ENCODE peak calls at places on chromosomes 16 and 17, in ten cellular contexts. S is prostate gland; U is AG08396; W is uterus; J is GM23338; H is stimulated activated CD4-positive, alpha-beta T cell treated with anti-CD3 and anti-CD28 coated beads, TNF-alpha, amount 100 ng/mL, for 24 hours; G is ascending aorta; F is psoas muscle; R is T-helper 17 cell; P is transverse colon. Z is an unnamed sample.

GRCh38 chr17:78412403-78412802 is 34.0 kb downstream of the PGS1 start:
- DNase-seq in S (no peak), U (peak), W (no peak), J (peak), H (peak), G (no peak), F (peak), R (no peak), P (no peak), Z (no peak)

GRCh38 chr16:85481738-85482137 is 131.4 kb upstream of the GSE1 start:
- DNase-seq in S (no peak), U (no peak), W (no peak), J (no peak), H (no peak), G (no peak), F (no peak), R (no peak), P (no peak), Z (no peak)

GRCh38 chr16:51900221-51900780 is 646.6 kb downstream of the TOX3 start:
- DNase-seq in S (no peak), U (no peak), W (no peak), J (no peak), H (no peak), G (no peak), F (no peak), R (no peak), P (no peak), Z (no peak)

GRCh38 chr17:59155439-59156177 is at the start of gene PRR11:
- DNase-seq in S (peak), U (peak), W (no peak), J (peak), H (peak), G (peak), F (peak), R (peak), P (peak), Z (peak)

GRCh38 chr16:30139895-30140481 is 17.0 kb upstream of the MAPK3 start:
- DNase-seq in S (no peak), U (no peak), W (no peak), J (no peak), H (no peak), G (no peak), F (no peak), R (no peak), P (no peak), Z (no peak)

GRCh38 chr17:50863221-50863843 is 2.8 kb downstream of the TOB1 start:
- DNase-seq in S (peak), U (no peak), W (no peak), J (peak), H (peak), G (no peak), F (no peak), R (no peak), P (peak), Z (no peak)

GRCh38 chr16:66899310-66899944 is 19.1 kb downstream of the PDP2 start:
- DNase-seq in S (no peak), U (no peak), W (no peak), J (no peak), H (no peak), G (no peak), F (no peak), R (no peak), P (no peak), Z (no peak)

GRCh38 chr17:63132509-63132911 is 166.5 kb downstream of the TANC2 start:
- DNase-seq in S (no peak), U (no peak), W (no peak), J (no peak), H (no peak), G (no peak), F (no peak), R (no peak), P (no peak), Z (no peak)